ENCODE peak calls at places on chromosomes 4 and X, in seven cellular contexts. V is endothelial cell, P is posterior cingulate gyrus, J is Caki2, Q is pancreas, E is iPS-NIHi11, R is hypothalamus. H is an unnamed sample.

GRCh38 chr4:25608644-25609043 is 47.0 kb upstream of the SLC34A2 start:
- DNase-seq in V (no peak), P (no peak), J (peak; percentile 68), Q (no peak), E (no peak), R (no peak), H (no peak)

GRCh38 chrX:10628906-10629305 is 8.5 kb upstream of the MID1 start:
- DNase-seq in V (no peak), P (no peak), J (peak; percentile 51), Q (no peak), E (no peak), R (no peak), H (no peak)

GRCh38 chr4:35447474-35447873 is 796.8 kb downstream of the ARAP2 start:
- DNase-seq in V (no peak), P (no peak), J (no peak), Q (no peak), E (no peak), R (no peak), H (no peak)

GRCh38 chrX:37998586-37999267 is 7.6 kb upstream of the SYTL5 start:
- DNase-seq in V (no peak), P (no peak), J (no peak), Q (no peak), E (no peak), R (no peak), H (no peak)

GRCh38 chrX:39633293-39633692 is 464.5 kb downstream of the BCOR start:
- DNase-seq in V (no peak), P (no peak), J (no peak), Q (no peak), E (no peak), R (no peak), H (peak; percentile 87)

GRCh38 chr4:52861171-52861873 is 795 bp upstream of the RASL11B start:
- DNase-seq in V (no peak), P (peak; percentile 26), J (no peak), Q (no peak), E (no peak), R (no peak), H (no peak)

GRCh38 chr4:173917255-173917960 is 366.1 kb downstream of the FBXO8 start:
- DNase-seq in V (no peak), P (no peak), J (no peak), Q (no peak), E (no peak), R (no peak), H (peak; percentile 22)

GRCh38 chr4:104969394-104970066 is 177.1 kb upstream of the TET2 start:
- DNase-seq in V (no peak), P (no peak), J (no peak), Q (no peak), E (no peak), R (no peak), H (no peak)

GRCh38 chr4:78569291-78569821 is 17.8 kb downstream of the ANXA3 start:
- DNase-seq in V (no peak), P (no peak), J (peak; percentile 53), Q (no peak), E (no peak), R (no peak), H (peak; percentile 67)

GRCh38 chrX:45422216-45422925 is 221.7 kb upstream of the DIPK2B start:
- DNase-seq in V (no peak), P (no peak), J (no peak), Q (no peak), E (no peak), R (no peak), H (peak; percentile 47)

GRCh38 chr4:153152453-153153338 is 51.5 kb upstream of the TRIM2 start:
- DNase-seq in V (peak; percentile 27), P (no peak), J (no peak), Q (peak; percentile 70), E (no peak), R (peak; percentile 71), H (peak; percentile 72)

GRCh38 chrX:150935466-150935865 is 37.0 kb upstream of the CD99L2 start:
- DNase-seq in V (no peak), P (no peak), J (peak; percentile 37), Q (no peak), E (no peak), R (no peak), H (no peak)

GRCh38 chr4:169774466-169775445 is 17.0 kb upstream of the HPF1 start:
- DNase-seq in V (peak; percentile 53), P (no peak), J (no peak), Q (peak; percentile 45), E (peak; percentile 42), R (no peak), H (no peak)

GRCh38 chr4:37665347-37666009 is 20.7 kb downstream of the RELL1 start:
- DNase-seq in V (no peak), P (no peak), J (no peak), Q (no peak), E (no peak), R (no peak), H (peak; percentile 34)

GRCh38 chrX:40266490-40267333 is 169.0 kb upstream of the BCOR start:
- DNase-seq in V (peak; percentile 71), P (peak; percentile 66), J (peak; percentile 52), Q (peak; percentile 84), E (peak; percentile 86), R (peak; percentile 42), H (peak; percentile 76)

GRCh38 chr4:106522839-106523238 is 154.3 kb upstream of the GIMD1 start:
- DNase-seq in V (peak; percentile 11), P (no peak), J (no peak), Q (no peak), E (no peak), R (no peak), H (peak; percentile 13)

GRCh38 chr4:113325876-113326615 is 276.6 kb downstream of the ANK2 start:
- DNase-seq in V (no peak), P (no peak), J (no peak), Q (no peak), E (no peak), R (no peak), H (no peak)

GRCh38 chrX:121128946-121129345 is 81.5 kb downstream of the GLUD2 start:
- DNase-seq in V (no peak), P (no peak), J (no peak), Q (no peak), E (no peak), R (no peak), H (no peak)

GRCh38 chr4:74675673-74676279 is 118.5 kb downstream of the BTC start:
- DNase-seq in V (peak; percentile 40), P (no peak), J (peak; percentile 64), Q (no peak), E (peak; percentile 65), R (no peak), H (peak; percentile 64)

GRCh38 chr4:102338405-102338804 is 6.9 kb downstream of the SLC39A8 start:
- DNase-seq in V (no peak), P (no peak), J (no peak), Q (no peak), E (no peak), R (no peak), H (no peak)

GRCh38 chr4:16129336-16129735 is 45.5 kb upstream of the PROM1 start:
- DNase-seq in V (no peak), P (no peak), J (no peak), Q (no peak), E (no peak), R (no peak), H (no peak)

GRCh38 chrX:119661486-119661885 is 31.5 kb downstream of the SEPTIN6 start:
- DNase-seq in V (no peak), P (no peak), J (no peak), Q (no peak), E (no peak), R (no peak), H (no peak)

GRCh38 chr4:75180790-75181776 is 248.2 kb downstream of the PARM1 start:
- DNase-seq in V (no peak), P (no peak), J (no peak), Q (no peak), E (no peak), R (no peak), H (no peak)

GRCh38 chrX:76454456-76454927 is 27.0 kb downstream of the MAGEE1 start:
- DNase-seq in V (peak; percentile 7), P (no peak), J (peak; percentile 2), Q (no peak), E (peak; percentile 48), R (no peak), H (peak; percentile 20)

GRCh38 chr4:172830295-172830764 is 338.3 kb upstream of the GALNT7 start:
- DNase-seq in V (no peak), P (no peak), J (peak; percentile 22), Q (no peak), E (peak; percentile 36), R (no peak), H (peak; percentile 48)

GRCh38 chrX:9856596-9856995 is 70.4 kb downstream of the SHROOM2 start:
- DNase-seq in V (no peak), P (no peak), J (no peak), Q (no peak), E (no peak), R (no peak), H (no peak)

GRCh38 chr4:76199664-76200211 is 13.9 kb downstream of the SCARB2 start:
- DNase-seq in V (no peak), P (peak; percentile 54), J (no peak), Q (no peak), E (no peak), R (peak; percentile 38), H (peak; percentile 68)

GRCh38 chrX:150934453-150934852 is 36.0 kb upstream of the CD99L2 start:
- DNase-seq in V (no peak), P (no peak), J (peak; percentile 41), Q (no peak), E (no peak), R (no peak), H (no peak)

GRCh38 chrX:135596495-135596894 is 76.0 kb downstream of the INTS6L start:
- DNase-seq in V (peak; percentile 64), P (no peak), J (no peak), Q (peak; percentile 25), E (peak; percentile 52), R (peak; percentile 0), H (no peak)

H was measured in myocyte.